ENCODE peak calls at places on chromosome 16, in four cellular contexts. H, Z, P and K are unnamed samples.
A peak's percentile ranks its signal among the peaks of the same experiment; 100 is the strongest.

GRCh38 chr16:19882641-19883040 is 2.0 kb downstream of the GPRC5B start:
- DNase-seq in H (no peak), Z (no peak), P (no peak), K (no peak)

GRCh38 chr16:2450535-2450934 is 9.4 kb upstream of the TEDC2 start:
- DNase-seq in H (no peak), Z (no peak), P (no peak), K (no peak)

GRCh38 chr16:68403177-68403576 is 45.1 kb downstream of the SMPD3 start:
- DNase-seq in H (no peak), Z (no peak), P (no peak), K (no peak)

GRCh38 chr16:83676056-83676455 is 131.7 kb upstream of the HSBP1 start:
- DNase-seq in H (no peak), Z (no peak), P (no peak), K (no peak)

GRCh38 chr16:15415411-15416070 is 18.8 kb upstream of the BMERB1 start:
- DNase-seq in H (no peak), Z (no peak), P (no peak), K (no peak)

GRCh38 chr16:56589141-56590039 is at the start of gene MT3:
- DNase-seq in H (no peak), Z (no peak), P (no peak), K (peak; percentile 66)

GRCh38 chr16:82753821-82754220 is 127.1 kb downstream of the CDH13 start:
- DNase-seq in H (no peak), Z (no peak), P (no peak), K (no peak)

GRCh38 chr16:11142951-11143740 is 112.9 kb downstream of the SOCS1 start:
- DNase-seq in H (no peak), Z (no peak), P (no peak), K (no peak)

GRCh38 chr16:72992142-72992601 is 55.8 kb downstream of the ZFHX3 start:
- DNase-seq in H (no peak), Z (no peak), P (no peak), K (peak; percentile 40)

GRCh38 chr16:9429946-9430345 is 338.5 kb downstream of the HAPSTR1 start:
- DNase-seq in H (no peak), Z (no peak), P (no peak), K (no peak)

GRCh38 chr16:29680180-29680598 is 1.2 kb downstream of the QPRT start:
- DNase-seq in H (no peak), Z (peak; percentile 75), P (no peak), K (no peak)

GRCh38 chr16:68737046-68737729 is at the start of gene CDH1:
- DNase-seq in H (no peak), Z (no peak), P (no peak), K (peak; percentile 99)

GRCh38 chr16:78307824-78308528 is 208.5 kb downstream of the WWOX start:
- DNase-seq in H (no peak), Z (no peak), P (no peak), K (no peak)

GRCh38 chr16:88617268-88618031 is 20.9 kb upstream of the IL17C start:
- DNase-seq in H (no peak), Z (no peak), P (peak; percentile 64), K (no peak)

GRCh38 chr16:86519649-86520316 is 9.5 kb downstream of the FOXF1 start:
- DNase-seq in H (peak; percentile 77), Z (peak; percentile 48), P (peak; percentile 67), K (peak; percentile 75)

GRCh38 chr16:53224932-53225533 is 170.2 kb downstream of the CHD9 start:
- DNase-seq in H (no peak), Z (no peak), P (peak; percentile 81), K (no peak)

GRCh38 chr16:2278956-2279800 is 11.3 kb upstream of the RNPS1 start:
- DNase-seq in H (no peak), Z (no peak), P (no peak), K (no peak)

DNA sequence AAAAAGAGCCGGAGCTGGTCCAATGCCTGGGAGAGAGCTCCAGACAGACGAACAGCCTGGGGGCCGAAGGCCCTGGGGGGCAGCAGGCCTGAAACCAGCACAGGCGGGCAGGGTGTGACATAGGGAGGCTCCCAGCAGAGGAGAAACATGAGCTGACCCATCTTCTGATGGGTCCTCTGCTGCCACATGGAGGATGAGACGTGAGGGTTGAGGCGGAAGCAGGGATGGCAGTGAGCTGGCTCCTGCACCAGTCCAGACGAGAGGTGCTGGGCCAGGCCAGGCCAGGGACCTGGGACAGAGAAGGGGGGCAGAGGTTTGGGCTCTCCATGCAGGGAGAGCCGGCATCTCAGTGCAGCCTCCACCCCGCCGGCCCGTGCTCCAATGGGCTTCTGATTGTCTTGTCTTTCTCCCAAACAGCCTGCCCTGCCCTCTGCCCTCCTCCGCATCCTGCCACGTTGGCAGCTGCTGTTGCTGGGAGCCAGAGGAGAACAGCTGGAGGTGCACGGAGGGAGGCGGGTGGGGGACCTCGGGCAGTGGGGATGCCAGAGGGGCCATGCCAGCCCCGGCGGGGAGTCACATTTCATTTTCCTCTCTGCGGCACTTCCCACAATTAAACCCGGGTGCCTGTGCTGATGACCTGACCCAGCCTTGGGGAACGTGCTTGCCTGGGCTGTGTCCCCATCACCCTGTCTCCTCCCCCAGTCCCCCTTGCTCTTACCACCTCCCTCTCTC is 139.0 kb upstream of the GSE1 start:
- DNase-seq in H (no peak), Z (no peak), P (no peak), K (no peak)
- TF ChIP-seq ESRRA in H (no peak), Z (no peak), P (no peak), K (no peak)

GRCh38 chr16:27314986-27315332 is 1.2 kb downstream of the IL4R start:
- DNase-seq in H (no peak), Z (no peak), P (no peak), K (no peak)
- TF ChIP-seq NR3C1 in H (no peak), Z (no peak), P (no peak), K (no peak)

DNA sequence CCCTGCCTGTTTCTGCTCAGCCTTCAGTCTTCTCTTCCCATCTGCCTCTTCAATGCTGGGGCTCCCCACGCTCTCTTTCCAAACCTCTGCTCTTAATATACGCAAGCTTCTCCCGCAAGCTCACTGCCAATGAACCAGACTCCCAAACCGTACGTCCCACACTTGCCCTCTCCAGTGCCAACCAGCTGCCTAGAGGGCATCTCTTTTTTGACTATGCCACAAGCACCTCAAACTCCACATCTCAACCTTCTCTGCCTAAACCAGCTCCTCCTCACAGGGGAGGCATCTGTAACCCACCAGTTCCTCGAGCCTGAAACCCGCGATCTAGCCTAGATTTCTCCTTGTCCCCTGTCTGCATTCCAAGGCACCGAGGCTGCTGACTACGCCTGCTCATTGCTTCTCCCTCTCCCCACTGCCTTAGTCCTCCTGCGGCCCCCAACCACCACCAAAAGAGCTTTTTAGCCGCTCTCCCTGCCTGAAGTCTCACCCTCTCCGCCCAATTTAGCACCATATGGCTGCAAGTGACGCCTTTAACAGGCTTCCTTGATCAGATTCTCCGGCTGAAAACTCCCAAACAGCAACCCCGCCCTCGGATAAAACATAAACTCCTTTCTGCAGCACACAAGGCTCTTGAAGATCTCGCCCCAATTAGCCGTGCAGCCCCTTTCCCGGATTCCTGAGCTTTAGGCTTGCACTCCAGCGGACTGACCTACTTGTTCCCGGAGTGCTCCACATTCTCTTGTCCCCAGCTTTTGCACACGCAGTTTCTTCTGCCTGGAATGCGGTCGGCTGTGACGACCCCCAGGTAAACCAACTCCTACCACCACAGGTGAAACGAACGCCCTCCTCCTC is 1.5 kb downstream of the GGA2 start:
- DNase-seq in H (no peak), Z (no peak), P (peak; percentile 60), K (peak; percentile 37)
- TF ChIP-seq ESRRA in H (no peak), Z (no peak), P (no peak), K (no peak)

GRCh38 chr16:5706206-5706605 is 608.6 kb upstream of the EEF2KMT start:
- DNase-seq in H (no peak), Z (no peak), P (no peak), K (no peak)
- TF ChIP-seq NR3C1 in H (no peak), Z (no peak), P (no peak), K (no peak)

DNA sequence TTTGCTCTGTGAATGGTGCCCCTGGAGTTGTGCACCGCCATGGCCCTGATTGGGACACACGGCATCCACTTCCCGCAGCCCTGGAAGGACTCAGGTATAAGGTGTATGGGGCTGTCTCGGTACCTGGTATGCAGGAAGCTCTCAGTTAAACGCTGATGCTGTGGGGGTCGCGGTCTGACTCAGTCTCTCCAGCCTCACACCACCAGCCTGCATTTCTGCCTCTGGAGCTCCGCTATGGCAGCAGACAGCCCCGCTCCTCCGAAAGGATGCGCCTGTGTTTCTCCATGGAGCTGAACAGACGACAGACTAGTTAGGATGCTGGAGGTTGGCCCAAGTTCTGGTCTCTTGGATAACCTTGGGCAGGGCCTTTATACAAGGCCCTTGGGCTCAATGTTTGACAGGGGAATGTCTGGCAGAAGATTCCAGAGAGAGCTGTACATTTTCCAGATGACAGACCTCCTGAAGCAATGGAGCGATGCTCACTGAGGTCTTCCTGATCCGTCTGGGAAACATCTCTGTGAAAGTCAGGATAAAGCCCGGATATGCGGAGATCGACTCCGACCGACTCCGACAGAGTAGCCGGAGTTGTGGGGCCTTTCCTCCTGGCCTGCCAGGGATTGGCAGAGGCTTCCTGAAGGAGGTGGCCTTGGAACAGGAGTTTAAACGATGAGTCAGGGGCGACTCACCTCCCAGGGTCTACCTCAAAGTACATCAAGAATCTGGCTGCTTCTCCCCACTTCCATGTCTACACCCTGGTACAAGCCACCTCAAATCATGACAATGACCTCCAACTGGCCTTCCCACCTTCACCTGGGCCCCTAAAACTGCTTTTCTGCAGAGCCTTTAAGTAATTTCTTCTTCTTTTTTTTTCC is 21.9 kb upstream of the BCAR1 start:
- DNase-seq in H (no peak), Z (no peak), P (no peak), K (no peak)
- TF ChIP-seq ESRRA in H (no peak), Z (no peak), P (no peak), K (no peak)